ENCODE peak calls at places on chromosomes 5 and 9, in four cellular contexts. P is GM12878, M is HepG2, Y is K562. W is an unnamed sample.

GRCh38 chr9:77954619-77955018 is 77.0 kb downstream of the GNAQ start:
- DNase-seq in Y (no peak), P (no peak), M (no peak), W (no peak)

GRCh38 chr9:93194584-93194983 is 10.6 kb downstream of the WNK2 start:
- DNase-seq in Y (no peak), M (no peak), P (no peak), W (no peak)

GRCh38 chr5:9350301-9350797 is 195.5 kb downstream of the SEMA5A start:
- DNase-seq in Y (no peak), M (no peak), P (no peak), W (no peak)

GRCh38 chr9:4301971-4302427 is 2.1 kb upstream of the GLIS3 start:
- DNase-seq in Y (no peak), P (no peak), M (no peak), W (peak; percentile 57)

GRCh38 chr9:115395511-115396021 is 277.6 kb upstream of the TNC start:
- DNase-seq in M (no peak), Y (no peak), P (no peak), W (no peak)

GRCh38 chr5:109848130-109848529 is 158.4 kb downstream of the MAN2A1 start:
- DNase-seq in Y (no peak), M (no peak), P (no peak), W (no peak)

GRCh38 chr9:71506821-71507220 is 261.5 kb downstream of the CEMIP2 start:
- DNase-seq in M (no peak), Y (no peak), P (no peak), W (peak; percentile 27)

GRCh38 chr5:153900703-153901395 is 137.9 kb downstream of the FAM114A2 start:
- DNase-seq in P (no peak), Y (no peak), M (no peak), W (no peak)

GRCh38 chr9:129289883-129290282 is 111.8 kb upstream of the IER5L start:
- DNase-seq in M (no peak), P (no peak), Y (no peak), W (no peak)

GRCh38 chr5:172931001-172931536 is 28.2 kb upstream of the RPL26L1 start:
- DNase-seq in M (no peak), Y (no peak), P (no peak), W (peak; percentile 89)

GRCh38 chr5:10069781-10070313 is 179.8 kb downstream of the ATPSCKMT start:
- DNase-seq in M (no peak), Y (no peak), P (no peak), W (no peak)

GRCh38 chr9:89038354-89039091 is 47.3 kb downstream of the S1PR3 start:
- DNase-seq in M (no peak), Y (no peak), P (no peak), W (no peak)

GRCh38 chr9:122126340-122127333 is 32.9 kb downstream of the NDUFA8 start:
- DNase-seq in M (peak; percentile 35), Y (peak; percentile 42), P (no peak), W (no peak)

GRCh38 chr9:120708526-120709224 is 5.6 kb downstream of the MEGF9 start:
- DNase-seq in M (no peak), Y (no peak), P (no peak), W (no peak)

GRCh38 chr5:139403787-139404483 is at the start of gene SPATA24:
- DNase-seq in Y (peak; percentile 99), P (peak; percentile 95), M (peak; percentile 89), W (peak; percentile 97)
- TF ChIP-seq POLR2A in Y (peak; percentile 70), P (peak; percentile 78), M (peak; percentile 65), W (peak; percentile 36)

GRCh38 chr9:124257865-124258764 is at the start of gene NEK6:
- DNase-seq in M (no peak), P (no peak), Y (peak; percentile 89), W (no peak)
- TF ChIP-seq ESRRA in M (no peak), P (no peak), Y (no peak), W (no peak)

GRCh38 chr5:139391570-139392323 is 2.0 kb upstream of the MZB1 start:
- DNase-seq in Y (no peak), M (no peak), P (no peak), W (peak; percentile 81)
- TF ChIP-seq MYC in Y (no peak), M (no peak), P (no peak), W (no peak)

DNA sequence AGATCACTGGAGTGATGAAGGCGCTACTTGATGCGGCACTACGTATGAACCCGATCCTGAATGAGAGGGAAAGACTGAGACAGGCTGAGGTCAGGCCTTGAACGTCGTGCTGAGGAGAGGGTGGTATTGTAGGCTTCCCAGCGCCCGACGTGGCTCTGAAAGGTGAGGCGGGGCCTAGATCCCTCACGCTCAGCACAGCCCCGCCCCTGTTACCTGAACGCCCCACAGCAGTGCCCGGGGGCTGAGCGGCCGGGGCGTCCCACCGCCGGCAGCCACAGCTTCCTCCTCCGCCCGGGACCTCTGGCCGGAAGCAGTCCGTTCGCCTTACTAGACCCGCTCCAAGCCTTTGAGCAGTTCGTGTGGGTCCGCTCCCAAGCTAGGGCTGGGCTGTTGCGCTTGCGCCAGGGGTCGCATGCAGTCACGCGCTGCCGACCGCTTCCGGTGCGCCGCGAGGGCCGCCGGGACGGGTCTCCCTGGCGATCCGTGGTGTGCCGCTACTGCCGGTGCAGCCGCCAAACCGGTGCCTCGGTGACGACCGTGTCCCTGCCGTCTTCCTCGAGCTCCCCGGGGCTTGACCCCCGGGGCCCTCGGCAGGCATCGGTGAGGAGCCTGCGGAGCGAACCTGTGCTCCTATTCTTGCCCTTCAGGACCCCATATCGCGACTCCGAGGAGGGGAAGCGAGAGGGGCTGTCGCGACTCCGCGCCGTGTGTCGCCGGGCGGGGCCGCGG is at the start of the genes HMGXB3 and TIGD6:
- DNase-seq in P (peak; percentile 88), M (peak; percentile 94), Y (peak; percentile 94), W (peak; percentile 89)
- TF ChIP-seq POLR2A in P (peak; percentile 97), M (peak; percentile 85), Y (peak; percentile 92), W (peak; percentile 90)

DNA sequence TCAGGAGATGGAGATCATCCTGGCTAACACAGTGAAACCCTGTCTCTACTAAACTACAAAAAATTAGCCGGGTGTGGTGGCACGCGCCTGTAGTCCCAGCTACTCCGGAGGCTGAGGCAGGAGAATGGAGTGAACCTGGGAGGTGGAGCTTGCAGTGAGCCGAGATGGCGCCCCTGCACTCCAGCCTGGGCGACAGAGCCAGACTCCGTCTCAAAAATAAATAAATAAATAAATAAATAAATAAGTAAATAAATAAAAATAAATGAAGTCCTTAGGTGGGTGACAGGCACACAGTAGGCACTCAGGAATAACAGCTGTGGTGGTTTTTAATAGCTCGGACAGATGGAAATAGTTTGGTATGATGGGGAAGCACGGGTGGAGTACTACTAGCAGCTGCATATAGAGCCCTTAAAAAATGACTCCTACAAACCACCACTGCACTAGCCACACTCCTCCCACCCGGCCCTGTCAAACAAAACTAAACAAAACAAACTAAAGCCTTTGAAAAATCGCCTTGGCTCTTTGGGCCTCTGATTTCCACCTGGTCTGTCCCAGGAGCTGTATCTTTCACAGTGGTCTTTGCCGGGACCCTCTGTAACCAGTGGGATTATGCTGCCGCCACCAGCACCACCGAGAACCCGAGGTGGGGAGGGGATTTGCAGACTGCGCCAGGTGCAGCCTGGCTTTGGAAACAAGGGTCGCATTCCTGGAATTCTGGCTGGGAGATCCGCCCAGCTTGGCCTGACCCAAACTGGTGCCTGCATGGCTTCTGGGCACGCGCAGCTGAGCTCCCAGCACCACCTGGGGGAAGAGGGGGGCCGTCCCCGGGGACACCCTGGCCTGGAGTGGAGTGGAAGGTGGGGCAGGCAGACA is 5.1 kb upstream of the WDR5 start:
- DNase-seq in Y (no peak), P (no peak), M (peak; percentile 35), W (no peak)
- TF ChIP-seq ESRRA in Y (no peak), P (no peak), M (no peak), W (no peak)

GRCh38 chr9:124035001-124035650 is 23.6 kb downstream of the LHX2 start:
- DNase-seq in M (no peak), Y (no peak), P (no peak), W (no peak)
- TF ChIP-seq MYC in M (no peak), Y (no peak), P (no peak), W (no peak)

DNA sequence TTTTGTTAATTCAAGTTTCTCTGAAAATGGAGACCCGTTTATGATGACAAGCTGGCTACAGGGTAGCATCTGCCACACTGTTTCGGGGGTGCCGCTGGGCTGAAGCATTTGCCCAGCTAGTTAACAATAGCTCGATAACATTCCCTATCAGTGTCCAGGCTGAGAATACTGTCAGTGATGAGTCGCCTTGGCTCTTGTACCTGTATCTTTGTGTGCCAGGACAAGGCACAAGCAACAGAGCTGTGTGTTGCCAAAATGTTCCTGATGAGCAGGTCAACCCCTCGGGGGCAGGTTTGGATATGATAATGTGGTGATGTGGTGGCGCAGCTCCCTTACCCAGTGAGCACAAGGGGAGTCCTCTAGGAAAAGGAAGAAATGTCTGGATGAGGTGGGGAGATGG is 7.0 kb downstream of the TGFBI start:
- DNase-seq in Y (no peak), M (no peak), P (no peak), W (no peak)
- TF ChIP-seq POLR2A in Y (no peak), M (no peak), P (no peak), W (no peak)

DNA sequence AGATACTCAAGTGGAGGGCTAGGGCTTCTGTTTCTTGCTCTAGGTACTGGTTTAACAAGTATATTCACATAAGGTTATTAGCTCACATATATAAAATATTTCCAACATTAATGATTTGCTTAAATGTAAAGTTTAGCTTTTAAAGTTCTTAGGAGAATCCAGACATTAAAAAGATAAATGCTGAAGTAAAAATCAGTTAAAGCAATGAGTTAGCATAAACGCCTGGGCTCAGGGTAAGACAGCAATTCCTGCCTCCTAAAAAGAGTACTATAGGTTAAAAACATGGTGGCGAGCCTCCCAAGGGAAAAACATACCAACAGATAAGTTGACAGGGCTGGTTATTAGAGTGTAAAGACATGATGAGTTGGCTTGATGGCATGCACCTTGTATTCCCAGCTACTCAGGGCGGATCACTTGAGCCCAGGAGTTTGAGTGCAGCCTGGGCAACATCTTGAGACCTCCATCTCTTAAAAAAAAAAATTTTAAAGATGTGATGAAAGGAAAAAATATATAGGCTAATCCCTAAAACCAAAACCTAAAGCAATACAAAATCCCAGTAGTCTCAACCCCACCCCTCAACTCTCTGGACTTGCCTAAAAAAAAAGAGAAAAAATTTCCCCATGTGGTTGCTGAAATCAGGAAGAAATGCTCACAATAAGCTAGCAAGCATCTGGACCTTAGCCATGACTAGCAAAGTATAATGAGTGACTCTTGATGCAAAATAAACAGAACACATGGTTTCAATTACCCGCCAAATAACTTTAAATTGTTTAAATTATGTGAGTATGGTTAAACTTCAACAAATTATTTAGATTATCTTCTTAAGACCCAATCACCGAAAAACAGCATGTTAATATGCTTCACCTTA is 3.6 kb downstream of the GOLPH3 start:
- DNase-seq in Y (no peak), M (no peak), P (no peak), W (peak; percentile 20)
- TF ChIP-seq ESRRA in Y (no peak), M (no peak), P (no peak), W (no peak)

W was measured in A549.